ENCODE peak calls at places on chromosomes 1 and 21, in five cellular contexts. One of them, this sample, is unnamed.

GRCh38 chr1:226679853-226680516 is 59.1 kb downstream of the ITPKB start:
- DNase-seq in HCT116: no peak
- DNase-seq in endothelial cell of umbilical vein: peak; percentile 56
- DNase-seq in suprapubic skin: peak; percentile 94
- DNase-seq in transverse colon: peak; percentile 87
- DNase-seq in this sample: peak; percentile 64

GRCh38 chr1:44786138-44786840 is 1.7 kb downstream of the BEST4 start:
- DNase-seq in transverse colon: peak; percentile 84
- DNase-seq in suprapubic skin: peak; percentile 83
- DNase-seq in endothelial cell of umbilical vein: peak; percentile 69
- DNase-seq in HCT116: peak; percentile 45
- DNase-seq in this sample: no peak

GRCh38 chr1:65525297-65526048 is 105.0 kb downstream of the LEPR start:
- DNase-seq in transverse colon: no peak
- DNase-seq in HCT116: no peak
- DNase-seq in suprapubic skin: peak; percentile 68
- DNase-seq in endothelial cell of umbilical vein: no peak
- DNase-seq in this sample: no peak

GRCh38 chr21:35010450-35010849 is 38.7 kb downstream of the RUNX1 start:
- DNase-seq in suprapubic skin: no peak
- DNase-seq in transverse colon: no peak
- DNase-seq in HCT116: no peak
- DNase-seq in endothelial cell of umbilical vein: no peak
- DNase-seq in this sample: no peak

GRCh38 chr1:204633665-204634064 is 51.9 kb downstream of the LRRN2 start:
- DNase-seq in transverse colon: no peak
- DNase-seq in suprapubic skin: no peak
- DNase-seq in endothelial cell of umbilical vein: no peak
- DNase-seq in HCT116: no peak
- DNase-seq in this sample: peak; percentile 33

GRCh38 chr1:43451701-43452532 is 1.8 kb downstream of the HYI start:
- DNase-seq in transverse colon: no peak
- DNase-seq in endothelial cell of umbilical vein: no peak
- DNase-seq in HCT116: no peak
- DNase-seq in suprapubic skin: no peak
- DNase-seq in this sample: no peak

GRCh38 chr1:43796111-43796581 is 88.8 kb downstream of the ST3GAL3 start:
- DNase-seq in suprapubic skin: no peak
- DNase-seq in endothelial cell of umbilical vein: no peak
- DNase-seq in transverse colon: no peak
- DNase-seq in HCT116: no peak
- DNase-seq in this sample: no peak

GRCh38 chr1:219293440-219293839 is 119.8 kb downstream of the LYPLAL1 start:
- DNase-seq in HCT116: no peak
- DNase-seq in transverse colon: no peak
- DNase-seq in suprapubic skin: no peak
- DNase-seq in endothelial cell of umbilical vein: no peak
- DNase-seq in this sample: no peak

GRCh38 chr1:215872658-215873057 is 305.6 kb downstream of the KCTD3 start:
- DNase-seq in HCT116: no peak
- DNase-seq in transverse colon: no peak
- DNase-seq in suprapubic skin: no peak
- DNase-seq in endothelial cell of umbilical vein: no peak
- DNase-seq in this sample: no peak

GRCh38 chr1:43144228-43144627 is 27.9 kb downstream of the EBNA1BP2 start:
- DNase-seq in transverse colon: no peak
- DNase-seq in HCT116: no peak
- DNase-seq in suprapubic skin: no peak
- DNase-seq in endothelial cell of umbilical vein: no peak
- DNase-seq in this sample: no peak

GRCh38 chr1:20728371-20729154 is 3.9 kb downstream of the SH2D5 start:
- DNase-seq in HCT116: no peak
- DNase-seq in endothelial cell of umbilical vein: no peak
- DNase-seq in suprapubic skin: peak; percentile 43
- DNase-seq in transverse colon: peak; percentile 2
- DNase-seq in this sample: no peak

GRCh38 chr1:183417691-183418491 is at the start of gene NMNAT2:
- DNase-seq in HCT116: no peak
- DNase-seq in suprapubic skin: no peak
- DNase-seq in transverse colon: no peak
- DNase-seq in endothelial cell of umbilical vein: no peak
- DNase-seq in this sample: no peak

GRCh38 chr1:53601867-53602266 is 137.1 kb downstream of the GLIS1 start:
- DNase-seq in transverse colon: no peak
- DNase-seq in endothelial cell of umbilical vein: no peak
- DNase-seq in suprapubic skin: peak; percentile 34
- DNase-seq in HCT116: no peak
- DNase-seq in this sample: peak; percentile 43

GRCh38 chr1:179598631-179599030 is 7.0 kb downstream of the TDRD5 start:
- DNase-seq in transverse colon: no peak
- DNase-seq in HCT116: no peak
- DNase-seq in endothelial cell of umbilical vein: no peak
- DNase-seq in suprapubic skin: no peak
- DNase-seq in this sample: no peak

GRCh38 chr1:103250441-103250861 is 142.1 kb upstream of the COL11A1 start:
- DNase-seq in transverse colon: no peak
- DNase-seq in suprapubic skin: no peak
- DNase-seq in HCT116: peak; percentile 7
- DNase-seq in endothelial cell of umbilical vein: peak; percentile 72
- DNase-seq in this sample: no peak

GRCh38 chr21:44802396-44803153 is 955 bp upstream of the UBE2G2 start:
- DNase-seq in suprapubic skin: no peak
- DNase-seq in transverse colon: no peak
- DNase-seq in HCT116: no peak
- DNase-seq in endothelial cell of umbilical vein: no peak
- DNase-seq in this sample: no peak

GRCh38 chr1:185846672-185847440 is 112.7 kb downstream of the HMCN1 start:
- DNase-seq in transverse colon: no peak
- DNase-seq in HCT116: no peak
- DNase-seq in suprapubic skin: no peak
- DNase-seq in endothelial cell of umbilical vein: no peak
- DNase-seq in this sample: no peak

GRCh38 chr1:244256086-244256485 is 195.6 kb downstream of the ADSS2 start:
- DNase-seq in transverse colon: no peak
- DNase-seq in HCT116: no peak
- DNase-seq in suprapubic skin: no peak
- DNase-seq in endothelial cell of umbilical vein: no peak
- DNase-seq in this sample: no peak

DNA sequence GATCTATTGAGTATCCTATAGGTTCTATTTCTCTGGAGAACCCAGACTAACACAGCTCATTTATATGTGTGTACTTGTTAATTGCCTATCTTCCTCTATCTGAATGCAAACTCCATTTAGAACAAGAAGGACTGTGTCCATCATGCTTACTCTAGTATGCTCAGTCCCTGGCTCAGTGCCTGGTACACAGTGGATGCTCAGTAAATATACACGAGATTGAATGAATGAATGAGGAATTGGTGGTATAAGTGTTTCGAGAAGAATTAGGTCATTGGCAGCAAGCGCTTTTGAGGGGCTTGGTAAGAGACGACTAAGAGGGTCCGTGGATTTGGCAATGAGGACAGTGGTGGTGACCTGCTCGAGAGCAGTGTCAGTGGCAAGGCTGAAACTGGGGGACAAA is 112.5 kb downstream of the CSMD2 start:
- DNase-seq in HCT116: no peak
- DNase-seq in endothelial cell of umbilical vein: no peak
- DNase-seq in transverse colon: no peak
- DNase-seq in suprapubic skin: no peak
- DNase-seq in this sample: no peak
- H3K27ac ChIP-seq in HCT116: no peak overlapping the region
- H3K27ac ChIP-seq in endothelial cell of umbilical vein: no peak overlapping the region
- H3K27ac ChIP-seq in transverse colon: no peak overlapping the region
- H3K27ac ChIP-seq in suprapubic skin: no peak overlapping the region
- H3K27ac ChIP-seq in this sample: no peak overlapping the region

GRCh38 chr21:38798481-38798882 is 7.2 kb upstream of the ETS2 start:
- DNase-seq in transverse colon: peak; percentile 84
- DNase-seq in suprapubic skin: no peak
- DNase-seq in endothelial cell of umbilical vein: no peak
- DNase-seq in HCT116: peak; percentile 87
- DNase-seq in this sample: no peak
- TF ChIP-seq POLR2AphosphoS5 in transverse colon: no peak
- TF ChIP-seq POLR2AphosphoS5 in suprapubic skin: no peak
- TF ChIP-seq POLR2AphosphoS5 in endothelial cell of umbilical vein: no peak
- TF ChIP-seq POLR2AphosphoS5 in HCT116: peak; percentile 67
- TF ChIP-seq POLR2AphosphoS5 in this sample: no peak

DNA sequence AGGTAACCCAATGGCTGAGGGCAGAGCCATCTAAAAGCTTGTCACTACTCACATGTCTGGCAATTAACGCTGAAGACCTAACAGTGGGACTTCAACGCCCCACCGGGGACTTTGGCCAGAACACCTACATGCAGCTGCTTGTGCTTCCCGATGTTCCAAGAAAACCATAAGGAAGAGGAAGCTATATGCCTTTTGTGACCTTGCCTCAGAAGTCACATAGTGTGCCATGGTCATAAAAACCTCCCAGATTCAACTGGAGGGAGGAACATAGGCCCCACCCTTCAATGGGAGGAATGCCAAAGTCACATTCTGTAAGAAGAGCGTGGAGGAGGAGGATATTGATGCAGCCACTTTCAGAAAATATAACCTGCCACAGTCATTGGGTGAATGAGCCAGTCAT is 147.8 kb upstream of the MAGI3 start:
- DNase-seq in HCT116: no peak
- DNase-seq in transverse colon: peak; percentile 84
- DNase-seq in suprapubic skin: no peak
- DNase-seq in endothelial cell of umbilical vein: no peak
- DNase-seq in this sample: no peak
- H3K27ac ChIP-seq in HCT116: no peak overlapping the region
- H3K27ac ChIP-seq in transverse colon: peak overlapping the region; percentile 75
- H3K27ac ChIP-seq in suprapubic skin: no peak overlapping the region
- H3K27ac ChIP-seq in endothelial cell of umbilical vein: no peak overlapping the region
- H3K27ac ChIP-seq in this sample: no peak overlapping the region

DNA sequence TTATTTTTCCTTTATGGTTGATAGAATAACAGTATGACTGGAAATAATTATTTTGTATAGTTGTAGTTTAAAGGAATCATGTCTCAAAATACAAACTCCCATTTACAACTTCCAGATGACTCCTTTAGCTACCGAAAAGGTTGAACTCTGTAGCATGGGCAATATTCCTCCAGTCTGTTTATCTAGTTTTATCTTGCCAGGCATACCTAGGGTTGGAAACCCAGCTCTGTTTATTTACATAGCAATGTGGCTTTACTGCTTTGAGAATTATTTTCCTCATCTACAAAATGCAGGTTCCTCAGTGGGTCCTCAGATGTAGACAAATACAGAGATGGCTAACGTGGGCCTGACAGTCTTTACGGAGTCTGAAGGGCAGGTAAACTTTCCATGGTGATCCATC is 51.1 kb downstream of the C8A start:
- DNase-seq in endothelial cell of umbilical vein: no peak
- DNase-seq in HCT116: no peak
- DNase-seq in suprapubic skin: no peak
- DNase-seq in transverse colon: no peak
- DNase-seq in this sample: no peak
- TF ChIP-seq POLR2AphosphoS5 in endothelial cell of umbilical vein: no peak
- TF ChIP-seq POLR2AphosphoS5 in HCT116: no peak
- TF ChIP-seq POLR2AphosphoS5 in suprapubic skin: no peak
- TF ChIP-seq POLR2AphosphoS5 in transverse colon: no peak
- TF ChIP-seq POLR2AphosphoS5 in this sample: no peak

GRCh38 chr21:45911806-45912325 is 69.7 kb upstream of the COL6A1 start:
- DNase-seq in endothelial cell of umbilical vein: no peak
- DNase-seq in suprapubic skin: no peak
- DNase-seq in HCT116: no peak
- DNase-seq in transverse colon: no peak
- DNase-seq in this sample: no peak

GRCh38 chr21:45909238-45909785 is 72.3 kb upstream of the COL6A1 start:
- DNase-seq in HCT116: no peak
- DNase-seq in transverse colon: no peak
- DNase-seq in endothelial cell of umbilical vein: no peak
- DNase-seq in suprapubic skin: no peak
- DNase-seq in this sample: no peak

GRCh38 chr21:45910155-45910547 is 71.4 kb upstream of the COL6A1 start:
- DNase-seq in transverse colon: no peak
- DNase-seq in HCT116: no peak
- DNase-seq in endothelial cell of umbilical vein: no peak
- DNase-seq in suprapubic skin: no peak
- DNase-seq in this sample: no peak

GRCh38 chr21:45908536-45909237 is 72.9 kb upstream of the COL6A1 start:
- DNase-seq in HCT116: no peak
- DNase-seq in endothelial cell of umbilical vein: no peak
- DNase-seq in suprapubic skin: no peak
- DNase-seq in transverse colon: no peak
- DNase-seq in this sample: no peak

GRCh38 chr21:45910548-45911221 is 70.9 kb upstream of the COL6A1 start:
- DNase-seq in endothelial cell of umbilical vein: no peak
- DNase-seq in suprapubic skin: no peak
- DNase-seq in HCT116: no peak
- DNase-seq in transverse colon: no peak
- DNase-seq in this sample: no peak
- H3K27ac ChIP-seq in endothelial cell of umbilical vein: no peak overlapping the region
- H3K27ac ChIP-seq in suprapubic skin: no peak overlapping the region
- H3K27ac ChIP-seq in HCT116: no peak overlapping the region
- H3K27ac ChIP-seq in transverse colon: no peak overlapping the region
- H3K27ac ChIP-seq in this sample: no peak overlapping the region

DNA sequence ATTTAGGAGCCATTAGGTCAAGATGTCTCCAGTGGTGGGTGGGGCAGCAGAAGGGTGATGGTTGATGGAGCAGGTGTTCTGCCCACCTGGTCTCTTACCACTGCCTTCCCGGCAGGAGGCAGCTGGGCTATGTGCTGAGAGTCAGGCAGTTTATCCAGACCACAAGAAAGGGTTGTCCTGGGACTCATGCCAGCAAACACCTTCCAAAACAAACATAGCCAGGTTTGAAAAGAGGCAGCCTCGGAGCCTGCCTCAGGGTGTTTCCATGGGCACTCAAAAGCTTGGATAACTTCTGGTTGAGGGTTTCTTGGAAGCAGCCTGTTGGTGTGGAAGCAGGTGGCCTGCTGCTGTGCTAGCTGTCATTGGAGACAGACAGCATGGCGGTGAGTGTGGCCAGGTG is 187.2 kb downstream of the PCP4 start:
- DNase-seq in endothelial cell of umbilical vein: no peak
- DNase-seq in transverse colon: peak; percentile 68
- DNase-seq in HCT116: no peak
- DNase-seq in suprapubic skin: no peak
- DNase-seq in this sample: peak; percentile 95
- TF ChIP-seq POLR2AphosphoS5 in endothelial cell of umbilical vein: no peak
- TF ChIP-seq POLR2AphosphoS5 in transverse colon: peak; percentile 76
- TF ChIP-seq POLR2AphosphoS5 in HCT116: no peak
- TF ChIP-seq POLR2AphosphoS5 in suprapubic skin: no peak
- TF ChIP-seq POLR2AphosphoS5 in this sample: peak; percentile 68

GRCh38 chr1:209382701-209383100 is 200.8 kb upstream of the CAMK1G start:
- DNase-seq in endothelial cell of umbilical vein: no peak
- DNase-seq in transverse colon: no peak
- DNase-seq in suprapubic skin: no peak
- DNase-seq in HCT116: no peak
- DNase-seq in this sample: no peak
- H3K27ac ChIP-seq in endothelial cell of umbilical vein: no peak overlapping the region
- H3K27ac ChIP-seq in transverse colon: no peak overlapping the region
- H3K27ac ChIP-seq in suprapubic skin: peak overlapping the region; percentile 79
- H3K27ac ChIP-seq in HCT116: no peak overlapping the region
- H3K27ac ChIP-seq in this sample: peak overlapping the region; percentile 53